ENCODE peak calls at places on chromosomes 16 and 17, in ten cellular contexts. One of them, this sample, is unnamed.

GRCh38 chr16:30357715-30358576 is 2.8 kb upstream of the CD2BP2 start:
- DNase-seq in astrocyte of the spinal cord: no peak
- DNase-seq in HL-60: no peak
- DNase-seq in lung: no peak
- DNase-seq in heart right ventricle: no peak
- DNase-seq in Panc1: no peak
- DNase-seq in breast epithelium: no peak
- DNase-seq in upper lobe of right lung: no peak
- DNase-seq in dorsolateral prefrontal cortex: no peak
- DNase-seq in thoracic aorta: no peak
- DNase-seq in this sample: no peak

GRCh38 chr17:42133461-42134041 is 10.9 kb downstream of the HSPB9 start:
- DNase-seq in heart right ventricle: no peak
- DNase-seq in Panc1: no peak
- DNase-seq in astrocyte of the spinal cord: no peak
- DNase-seq in lung: no peak
- DNase-seq in dorsolateral prefrontal cortex: no peak
- DNase-seq in upper lobe of right lung: no peak
- DNase-seq in thoracic aorta: no peak
- DNase-seq in HL-60: no peak
- DNase-seq in breast epithelium: no peak
- DNase-seq in this sample: peak

GRCh38 chr17:78709688-78710290 is 72.3 kb downstream of the CYTH1 start:
- DNase-seq in breast epithelium: no peak
- DNase-seq in HL-60: no peak
- DNase-seq in Panc1: no peak
- DNase-seq in upper lobe of right lung: no peak
- DNase-seq in dorsolateral prefrontal cortex: no peak
- DNase-seq in thoracic aorta: no peak
- DNase-seq in astrocyte of the spinal cord: no peak
- DNase-seq in heart right ventricle: no peak
- DNase-seq in lung: no peak
- DNase-seq in this sample: no peak

GRCh38 chr17:32341141-32341856 is 674 bp downstream of the C17orf75 start:
- DNase-seq in dorsolateral prefrontal cortex: no peak
- DNase-seq in astrocyte of the spinal cord: no peak
- DNase-seq in breast epithelium: no peak
- DNase-seq in HL-60: peak
- DNase-seq in Panc1: no peak
- DNase-seq in thoracic aorta: no peak
- DNase-seq in lung: no peak
- DNase-seq in heart right ventricle: no peak
- DNase-seq in upper lobe of right lung: no peak
- DNase-seq in this sample: no peak

GRCh38 chr16:6481894-6482293 is 850.8 kb upstream of the RBFOX1 start:
- DNase-seq in heart right ventricle: no peak
- DNase-seq in breast epithelium: no peak
- DNase-seq in HL-60: no peak
- DNase-seq in lung: no peak
- DNase-seq in thoracic aorta: no peak
- DNase-seq in dorsolateral prefrontal cortex: no peak
- DNase-seq in Panc1: no peak
- DNase-seq in upper lobe of right lung: no peak
- DNase-seq in astrocyte of the spinal cord: no peak
- DNase-seq in this sample: no peak

GRCh38 chr17:31096106-31096436 is 1.3 kb downstream of the NF1 start:
- DNase-seq in upper lobe of right lung: no peak
- DNase-seq in Panc1: no peak
- DNase-seq in breast epithelium: no peak
- DNase-seq in dorsolateral prefrontal cortex: no peak
- DNase-seq in lung: no peak
- DNase-seq in heart right ventricle: no peak
- DNase-seq in thoracic aorta: no peak
- DNase-seq in astrocyte of the spinal cord: peak
- DNase-seq in HL-60: no peak
- DNase-seq in this sample: no peak

GRCh38 chr17:66970140-66970539 is 5.6 kb downstream of the CACNG4 start:
- DNase-seq in breast epithelium: no peak
- DNase-seq in upper lobe of right lung: no peak
- DNase-seq in Panc1: no peak
- DNase-seq in lung: no peak
- DNase-seq in heart right ventricle: no peak
- DNase-seq in dorsolateral prefrontal cortex: no peak
- DNase-seq in astrocyte of the spinal cord: no peak
- DNase-seq in HL-60: no peak
- DNase-seq in thoracic aorta: no peak
- DNase-seq in this sample: no peak

GRCh38 chr17:68417317-68417716 is 40.0 kb downstream of the WIPI1 start:
- DNase-seq in heart right ventricle: no peak
- DNase-seq in upper lobe of right lung: peak
- DNase-seq in astrocyte of the spinal cord: no peak
- DNase-seq in lung: no peak
- DNase-seq in thoracic aorta: no peak
- DNase-seq in Panc1: no peak
- DNase-seq in breast epithelium: no peak
- DNase-seq in HL-60: no peak
- DNase-seq in dorsolateral prefrontal cortex: no peak
- DNase-seq in this sample: no peak

GRCh38 chr17:15436399-15437369 is 30.7 kb downstream of the CDRT4 start:
- DNase-seq in thoracic aorta: no peak
- DNase-seq in HL-60: peak
- DNase-seq in astrocyte of the spinal cord: no peak
- DNase-seq in breast epithelium: no peak
- DNase-seq in Panc1: no peak
- DNase-seq in heart right ventricle: peak
- DNase-seq in upper lobe of right lung: no peak
- DNase-seq in lung: peak
- DNase-seq in dorsolateral prefrontal cortex: peak
- DNase-seq in this sample: peak

GRCh38 chr16:72475688-72476087 is 303.7 kb upstream of the PMFBP1 start:
- DNase-seq in lung: no peak
- DNase-seq in thoracic aorta: no peak
- DNase-seq in dorsolateral prefrontal cortex: no peak
- DNase-seq in astrocyte of the spinal cord: no peak
- DNase-seq in breast epithelium: no peak
- DNase-seq in Panc1: no peak
- DNase-seq in heart right ventricle: no peak
- DNase-seq in HL-60: no peak
- DNase-seq in upper lobe of right lung: no peak
- DNase-seq in this sample: no peak

GRCh38 chr16:676565-677297 is 1.3 kb downstream of the RHBDL1 start:
- DNase-seq in heart right ventricle: no peak
- DNase-seq in Panc1: no peak
- DNase-seq in thoracic aorta: no peak
- DNase-seq in upper lobe of right lung: peak
- DNase-seq in astrocyte of the spinal cord: no peak
- DNase-seq in dorsolateral prefrontal cortex: no peak
- DNase-seq in lung: peak
- DNase-seq in HL-60: no peak
- DNase-seq in breast epithelium: peak
- DNase-seq in this sample: no peak

GRCh38 chr16:85092851-85093250 is 19.4 kb downstream of the CIBAR2 start:
- DNase-seq in heart right ventricle: no peak
- DNase-seq in lung: no peak
- DNase-seq in HL-60: no peak
- DNase-seq in astrocyte of the spinal cord: no peak
- DNase-seq in upper lobe of right lung: no peak
- DNase-seq in thoracic aorta: no peak
- DNase-seq in Panc1: no peak
- DNase-seq in dorsolateral prefrontal cortex: no peak
- DNase-seq in breast epithelium: no peak
- DNase-seq in this sample: no peak

GRCh38 chr16:89139907-89140361 is 31.6 kb upstream of the CDH15 start:
- DNase-seq in lung: no peak
- DNase-seq in thoracic aorta: no peak
- DNase-seq in HL-60: no peak
- DNase-seq in astrocyte of the spinal cord: no peak
- DNase-seq in breast epithelium: no peak
- DNase-seq in upper lobe of right lung: peak
- DNase-seq in heart right ventricle: no peak
- DNase-seq in dorsolateral prefrontal cortex: no peak
- DNase-seq in Panc1: no peak
- DNase-seq in this sample: no peak

GRCh38 chr17:76353599-76354316 is at the start of gene PRPSAP1:
- DNase-seq in thoracic aorta: peak
- DNase-seq in upper lobe of right lung: peak
- DNase-seq in Panc1: peak
- DNase-seq in HL-60: peak
- DNase-seq in astrocyte of the spinal cord: peak
- DNase-seq in dorsolateral prefrontal cortex: peak
- DNase-seq in breast epithelium: peak
- DNase-seq in heart right ventricle: peak
- DNase-seq in lung: peak
- DNase-seq in this sample: peak

GRCh38 chr17:29103341-29103740 is 60.4 kb downstream of the PIPOX start:
- DNase-seq in lung: no peak
- DNase-seq in breast epithelium: no peak
- DNase-seq in thoracic aorta: no peak
- DNase-seq in astrocyte of the spinal cord: no peak
- DNase-seq in heart right ventricle: no peak
- DNase-seq in upper lobe of right lung: no peak
- DNase-seq in Panc1: no peak
- DNase-seq in HL-60: no peak
- DNase-seq in dorsolateral prefrontal cortex: no peak
- DNase-seq in this sample: no peak
- TF ChIP-seq CTCF in lung: no peak
- TF ChIP-seq CTCF in breast epithelium: no peak
- TF ChIP-seq CTCF in thoracic aorta: no peak
- TF ChIP-seq CTCF in astrocyte of the spinal cord: no peak
- TF ChIP-seq CTCF in heart right ventricle: no peak
- TF ChIP-seq CTCF in upper lobe of right lung: no peak
- TF ChIP-seq CTCF in Panc1: no peak
- TF ChIP-seq CTCF in HL-60: no peak
- TF ChIP-seq CTCF in dorsolateral prefrontal cortex: no peak
- TF ChIP-seq CTCF in this sample: no peak

GRCh38 chr17:38466346-38467315 is 38.4 kb downstream of the ARHGAP23 start:
- DNase-seq in dorsolateral prefrontal cortex: no peak
- DNase-seq in breast epithelium: no peak
- DNase-seq in HL-60: no peak
- DNase-seq in upper lobe of right lung: no peak
- DNase-seq in thoracic aorta: no peak
- DNase-seq in heart right ventricle: peak
- DNase-seq in lung: no peak
- DNase-seq in astrocyte of the spinal cord: no peak
- DNase-seq in Panc1: no peak
- DNase-seq in this sample: no peak

GRCh38 chr17:38464723-38465419 is 36.6 kb downstream of the ARHGAP23 start:
- DNase-seq in HL-60: no peak
- DNase-seq in lung: peak
- DNase-seq in dorsolateral prefrontal cortex: peak
- DNase-seq in upper lobe of right lung: peak
- DNase-seq in thoracic aorta: no peak
- DNase-seq in Panc1: no peak
- DNase-seq in heart right ventricle: peak
- DNase-seq in breast epithelium: peak
- DNase-seq in astrocyte of the spinal cord: peak
- DNase-seq in this sample: no peak

GRCh38 chr17:38467491-38467890 is 39.2 kb downstream of the ARHGAP23 start:
- DNase-seq in heart right ventricle: no peak
- DNase-seq in lung: no peak
- DNase-seq in thoracic aorta: no peak
- DNase-seq in astrocyte of the spinal cord: no peak
- DNase-seq in dorsolateral prefrontal cortex: no peak
- DNase-seq in HL-60: no peak
- DNase-seq in breast epithelium: no peak
- DNase-seq in Panc1: no peak
- DNase-seq in upper lobe of right lung: no peak
- DNase-seq in this sample: no peak

GRCh38 chr17:38464251-38464722 is 36.0 kb downstream of the ARHGAP23 start:
- DNase-seq in HL-60: no peak
- DNase-seq in lung: no peak
- DNase-seq in Panc1: no peak
- DNase-seq in thoracic aorta: peak
- DNase-seq in astrocyte of the spinal cord: peak
- DNase-seq in breast epithelium: no peak
- DNase-seq in dorsolateral prefrontal cortex: peak
- DNase-seq in heart right ventricle: peak
- DNase-seq in upper lobe of right lung: no peak
- DNase-seq in this sample: no peak

GRCh38 chr17:38465420-38466345 is 37.4 kb downstream of the ARHGAP23 start:
- DNase-seq in HL-60: no peak
- DNase-seq in dorsolateral prefrontal cortex: no peak
- DNase-seq in thoracic aorta: peak
- DNase-seq in upper lobe of right lung: no peak
- DNase-seq in lung: no peak
- DNase-seq in astrocyte of the spinal cord: no peak
- DNase-seq in heart right ventricle: peak
- DNase-seq in breast epithelium: peak
- DNase-seq in Panc1: no peak
- DNase-seq in this sample: no peak
- H3K4me3 ChIP-seq in HL-60: no peak
- H3K4me3 ChIP-seq in dorsolateral prefrontal cortex: peak
- H3K4me3 ChIP-seq in thoracic aorta: peak
- H3K4me3 ChIP-seq in upper lobe of right lung: peak
- H3K4me3 ChIP-seq in lung: peak
- H3K4me3 ChIP-seq in astrocyte of the spinal cord: peak
- H3K4me3 ChIP-seq in heart right ventricle: peak
- H3K4me3 ChIP-seq in breast epithelium: peak
- H3K4me3 ChIP-seq in Panc1: peak
- H3K4me3 ChIP-seq in this sample: no peak

GRCh38 chr17:57085448-57086068 is 512 bp downstream of the AKAP1 start:
- DNase-seq in dorsolateral prefrontal cortex: peak
- DNase-seq in breast epithelium: no peak
- DNase-seq in HL-60: peak
- DNase-seq in Panc1: no peak
- DNase-seq in heart right ventricle: peak
- DNase-seq in upper lobe of right lung: peak
- DNase-seq in lung: peak
- DNase-seq in astrocyte of the spinal cord: peak
- DNase-seq in thoracic aorta: no peak
- DNase-seq in this sample: no peak
- TF ChIP-seq CTCF in dorsolateral prefrontal cortex: no peak
- TF ChIP-seq CTCF in breast epithelium: no peak
- TF ChIP-seq CTCF in HL-60: no peak
- TF ChIP-seq CTCF in Panc1: peak
- TF ChIP-seq CTCF in heart right ventricle: no peak
- TF ChIP-seq CTCF in upper lobe of right lung: peak
- TF ChIP-seq CTCF in lung: no peak
- TF ChIP-seq CTCF in astrocyte of the spinal cord: peak
- TF ChIP-seq CTCF in thoracic aorta: no peak
- TF ChIP-seq CTCF in this sample: peak

GRCh38 chr17:1322469-1322868 is 43.0 kb downstream of the TRARG1 start:
- DNase-seq in Panc1: no peak
- DNase-seq in upper lobe of right lung: no peak
- DNase-seq in dorsolateral prefrontal cortex: no peak
- DNase-seq in thoracic aorta: no peak
- DNase-seq in HL-60: no peak
- DNase-seq in lung: no peak
- DNase-seq in heart right ventricle: no peak
- DNase-seq in breast epithelium: no peak
- DNase-seq in astrocyte of the spinal cord: no peak
- DNase-seq in this sample: no peak
- H3K4me3 ChIP-seq in Panc1: no peak
- H3K4me3 ChIP-seq in upper lobe of right lung: no peak
- H3K4me3 ChIP-seq in dorsolateral prefrontal cortex: no peak
- H3K4me3 ChIP-seq in thoracic aorta: no peak
- H3K4me3 ChIP-seq in HL-60: no peak
- H3K4me3 ChIP-seq in lung: no peak
- H3K4me3 ChIP-seq in heart right ventricle: no peak
- H3K4me3 ChIP-seq in breast epithelium: no peak
- H3K4me3 ChIP-seq in astrocyte of the spinal cord: no peak
- H3K4me3 ChIP-seq in this sample: no peak